ENCODE peak calls at places on chromosome 6, in seven cellular contexts. J, E, D, X, T, B and H are unnamed samples.

GRCh38 chr6:73610444-73611275 is 43.1 kb downstream of the SLC17A5 start:
- DNase-seq in J (no peak), E (peak; percentile 74), D (peak; percentile 37), X (no peak), T (peak; percentile 66), B (no peak), H (no peak)

GRCh38 chr6:135062735-135063134 is 8.1 kb upstream of the HBS1L start:
- DNase-seq in J (no peak), E (no peak), D (no peak), X (no peak), T (no peak), B (no peak), H (no peak)

GRCh38 chr6:4402477-4402976 is 267.2 kb upstream of the ECI2 start:
- DNase-seq in J (no peak), E (peak; percentile 84), D (no peak), X (no peak), T (peak; percentile 89), B (no peak), H (no peak)

GRCh38 chr6:158703121-158703839 is 53.4 kb downstream of the SYTL3 start:
- DNase-seq in J (peak; percentile 21), E (no peak), D (no peak), X (peak; percentile 62), T (no peak), B (no peak), H (no peak)

GRCh38 chr6:96704713-96705112 is 132.6 kb downstream of the GPR63 start:
- DNase-seq in J (no peak), E (no peak), D (no peak), X (no peak), T (no peak), B (no peak), H (no peak)

GRCh38 chr6:49539102-49539501 is 11.4 kb upstream of the C6orf141 start:
- DNase-seq in J (no peak), E (no peak), D (no peak), X (no peak), T (no peak), B (no peak), H (no peak)

GRCh38 chr6:108752733-108753392 is 95.4 kb upstream of the ARMC2 start:
- DNase-seq in J (peak; percentile 66), E (no peak), D (no peak), X (no peak), T (no peak), B (no peak), H (no peak)

GRCh38 chr6:128339635-128340436 is 180.6 kb downstream of the PTPRK start:
- DNase-seq in J (no peak), E (peak; percentile 60), D (no peak), X (no peak), T (peak; percentile 74), B (no peak), H (no peak)